ENCODE peak calls at places on chromosome 7, in six cellular contexts. K is PC-3, W is neural progenitor cell, D is astrocyte of the spinal cord, F is BJ, I is fibroblast of pulmonary artery. A is an unnamed sample.

GRCh38 chr7:18361756-18362155 is 133.8 kb upstream of the HDAC9 start:
- DNase-seq in K (peak; percentile 20), W (peak; percentile 15), D (peak; percentile 20), F (no peak), I (peak; percentile 38), A (no peak)

GRCh38 chr7:137656850-137657232 is 189.9 kb downstream of the DGKI start:
- DNase-seq in K (no peak), W (no peak), D (no peak), F (no peak), I (no peak), A (no peak)

GRCh38 chr7:27140108-27140842 is 3.2 kb downstream of the HOXA5 start:
- DNase-seq in K (no peak), W (no peak), D (peak; percentile 73), F (no peak), I (no peak), A (no peak)

GRCh38 chr7:2084781-2085505 is 147.8 kb downstream of the MAD1L1 start:
- DNase-seq in K (no peak), W (no peak), D (no peak), F (no peak), I (no peak), A (no peak)

GRCh38 chr7:47654672-47655340 is 72.9 kb upstream of the TNS3 start:
- DNase-seq in K (no peak), W (peak; percentile 53), D (no peak), F (no peak), I (peak; percentile 83), A (peak; percentile 38)

GRCh38 chr7:11841657-11842056 is 9.7 kb upstream of the THSD7A start:
- DNase-seq in K (no peak), W (no peak), D (no peak), F (no peak), I (no peak), A (no peak)

GRCh38 chr7:27157717-27158431 is 1.4 kb upstream of the HOXA7 start:
- DNase-seq in K (no peak), W (no peak), D (peak; percentile 7), F (no peak), I (no peak), A (no peak)

GRCh38 chr7:14073543-14073942 is 84.1 kb upstream of the ETV1 start:
- DNase-seq in K (no peak), W (no peak), D (no peak), F (no peak), I (peak; percentile 2), A (no peak)

GRCh38 chr7:26626156-26626555 is 238.2 kb downstream of the SKAP2 start:
- DNase-seq in K (no peak), W (no peak), D (no peak), F (no peak), I (no peak), A (no peak)

GRCh38 chr7:11436773-11437524 is 395.0 kb downstream of the THSD7A start:
- DNase-seq in K (no peak), W (peak; percentile 4), D (no peak), F (no peak), I (no peak), A (no peak)

GRCh38 chr7:101077303-101078086 is 7.8 kb upstream of the TRIM56 start:
- DNase-seq in K (peak; percentile 90), W (peak; percentile 88), D (peak; percentile 72), F (no peak), I (peak; percentile 74), A (no peak)

GRCh38 chr7:158495780-158496179 is 91.8 kb downstream of the PTPRN2 start:
- DNase-seq in K (peak; percentile 35), W (peak; percentile 80), D (no peak), F (no peak), I (no peak), A (no peak)

GRCh38 chr7:79897166-79897565 is 237.5 kb upstream of the GNAI1 start:
- DNase-seq in K (no peak), W (no peak), D (no peak), F (no peak), I (peak; percentile 25), A (no peak)

GRCh38 chr7:26856481-26856880 is 7.9 kb downstream of the SKAP2 start:
- DNase-seq in K (no peak), W (peak; percentile 7), D (peak; percentile 68), F (no peak), I (no peak), A (no peak)

GRCh38 chr7:27704407-27705199 is 35.4 kb upstream of the TAX1BP1 start:
- DNase-seq in K (no peak), W (no peak), D (no peak), F (no peak), I (peak; percentile 75), A (no peak)

GRCh38 chr7:22934473-22935065 is 79.4 kb downstream of the HYCC1 start:
- DNase-seq in K (no peak), W (no peak), D (peak; percentile 30), F (no peak), I (no peak), A (no peak)

GRCh38 chr7:116988363-116988989 is 35.2 kb downstream of the ST7 start:
- DNase-seq in K (peak; percentile 36), W (no peak), D (no peak), F (no peak), I (no peak), A (no peak)

GRCh38 chr7:37433166-37433565 is 15.5 kb downstream of the ELMO1 start:
- DNase-seq in K (no peak), W (no peak), D (no peak), F (no peak), I (no peak), A (no peak)

GRCh38 chr7:32518534-32519140 is 23.3 kb downstream of the AVL9 start:
- DNase-seq in K (peak; percentile 49), W (peak; percentile 82), D (peak; percentile 76), F (no peak), I (peak; percentile 61), A (no peak)

GRCh38 chr7:70093496-70093895 is 495.2 kb downstream of the AUTS2 start:
- DNase-seq in K (no peak), W (no peak), D (peak; percentile 47), F (no peak), I (no peak), A (no peak)

GRCh38 chr7:128084896-128085608 is 53.8 kb upstream of the LRRC4 start:
- DNase-seq in K (no peak), W (no peak), D (peak; percentile 29), F (peak; percentile 52), I (peak; percentile 40), A (no peak)

GRCh38 chr7:148286150-148286549 is 304.4 kb upstream of the C7orf33 start:
- DNase-seq in K (peak; percentile 54), W (peak; percentile 48), D (peak; percentile 10), F (no peak), I (no peak), A (no peak)
- TF ChIP-seq CTCF in K (peak; percentile 69), W (peak; percentile 68), D (peak; percentile 48), F (no peak), I (peak; percentile 28), A (no peak)

GRCh38 chr7:52018680-52019054 is 702.1 kb upstream of the COBL start:
- DNase-seq in K (no peak), W (no peak), D (no peak), F (no peak), I (no peak), A (no peak)

GRCh38 chr7:52021343-52021742 is 704.7 kb upstream of the COBL start:
- DNase-seq in K (no peak), W (no peak), D (no peak), F (no peak), I (no peak), A (no peak)

DNA sequence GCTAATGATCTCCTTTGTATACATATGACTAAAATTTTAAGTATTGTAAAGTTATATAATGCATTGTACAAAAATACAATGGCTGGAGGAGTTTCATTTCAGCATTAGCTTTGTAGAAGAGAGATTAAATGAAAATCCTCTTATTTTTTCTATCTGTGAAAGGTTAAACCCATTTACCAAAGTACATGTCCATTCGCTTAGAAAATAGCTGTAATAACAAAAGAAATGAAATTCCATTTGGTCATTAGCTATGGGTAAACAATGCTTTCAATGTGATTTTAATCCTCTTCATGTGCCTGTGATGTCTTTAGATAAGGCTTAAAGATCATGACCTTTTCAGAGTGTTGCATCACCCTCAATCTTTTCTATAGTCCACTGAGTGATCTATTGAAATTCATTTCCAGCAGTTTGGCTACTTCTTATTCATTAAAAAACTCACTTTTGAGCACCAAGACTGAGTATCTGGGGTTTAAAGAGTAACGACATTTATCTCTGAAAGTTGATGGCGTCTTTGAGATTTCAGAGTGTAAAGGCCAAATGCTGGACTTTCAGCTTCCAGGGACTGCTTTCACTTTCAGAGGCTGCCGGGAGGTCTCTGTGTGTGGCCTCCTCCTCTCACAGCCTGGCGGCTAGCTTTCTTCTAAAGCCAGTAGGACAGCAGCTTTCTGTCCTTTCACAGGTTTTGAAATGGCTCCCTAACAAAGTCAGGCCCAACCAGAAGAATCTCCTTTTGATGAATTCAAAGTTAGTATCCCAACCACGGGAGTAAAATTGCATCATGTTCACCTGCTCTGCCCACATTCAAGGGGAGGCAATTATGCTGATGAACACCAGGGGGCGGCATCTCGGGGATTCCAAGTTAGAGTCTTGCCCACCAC is 701.4 kb upstream of the COBL start:
- DNase-seq in K (peak; percentile 24), W (peak; percentile 85), D (peak; percentile 1), F (no peak), I (no peak), A (no peak)
- TF ChIP-seq CTCF in K (peak; percentile 55), W (peak; percentile 97), D (peak; percentile 38), F (no peak), I (no peak), A (no peak)

DNA sequence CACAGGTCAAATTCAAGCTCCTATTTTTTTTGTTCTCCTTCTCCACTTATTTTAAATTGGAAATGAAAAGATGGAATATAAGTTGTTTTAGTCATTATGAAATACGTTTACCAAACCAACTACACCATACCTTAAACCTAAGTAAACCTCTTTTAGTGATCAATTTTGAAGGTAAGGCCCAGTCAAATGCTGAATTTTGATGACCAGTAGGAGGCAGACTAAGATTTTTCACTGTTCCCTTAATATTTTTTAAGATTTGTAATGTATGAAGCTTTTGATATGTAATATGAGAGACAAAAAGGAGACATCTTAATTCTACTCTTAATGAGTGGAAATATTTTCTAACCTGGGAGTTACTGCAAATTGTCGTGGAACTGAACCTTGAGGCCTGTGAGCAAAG is 311.6 kb downstream of the EXOC4 start:
- DNase-seq in K (peak; percentile 9), W (no peak), D (no peak), F (no peak), I (no peak), A (no peak)
- TF ChIP-seq CTCF in K (peak; percentile 63), W (peak; percentile 36), D (no peak), F (peak; percentile 5), I (peak; percentile 23), A (no peak)

GRCh38 chr7:96332325-96332724 is 10.4 kb upstream of the SLC25A13 start:
- DNase-seq in K (no peak), W (no peak), D (no peak), F (no peak), I (no peak), A (no peak)

GRCh38 chr7:96331775-96332174 is 9.9 kb upstream of the SLC25A13 start:
- DNase-seq in K (no peak), W (no peak), D (no peak), F (no peak), I (no peak), A (no peak)

GRCh38 chr7:96342036-96342435 is 20.1 kb upstream of the SLC25A13 start:
- DNase-seq in K (no peak), W (no peak), D (no peak), F (no peak), I (no peak), A (no peak)

DNA sequence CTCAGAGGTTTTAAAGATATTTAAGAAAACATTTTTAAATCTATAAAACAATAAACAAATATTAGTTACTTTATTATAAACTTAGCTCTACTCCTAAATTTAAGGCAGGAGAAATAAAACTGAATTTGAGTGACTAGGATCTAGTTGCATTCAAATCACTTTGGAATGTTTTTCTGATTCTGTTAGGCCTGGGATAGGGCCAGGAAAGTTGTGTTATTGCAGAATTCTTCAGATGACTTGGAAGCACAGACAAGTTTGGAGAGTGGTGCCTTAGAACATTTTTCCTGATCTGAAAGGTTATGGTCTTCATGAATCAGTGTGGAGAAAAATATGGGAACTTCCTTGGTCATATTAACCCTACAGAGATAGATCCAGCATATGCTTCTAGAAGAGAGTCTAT is 15.6 kb upstream of the SLC25A13 start:
- DNase-seq in K (no peak), W (no peak), D (no peak), F (no peak), I (no peak), A (no peak)
- TF ChIP-seq CTCF in K (no peak), W (no peak), D (no peak), F (no peak), I (no peak), A (no peak)

A was measured in AG04450.